ENCODE peak calls at places on chromosome 9, in six cellular contexts. One of them, this sample, is unnamed.

GRCh38 chr9:129624947-129625346 is 1.0 kb upstream of the NTMT1 start:
- DNase-seq in NCI-H460: no peak
- DNase-seq in type B pancreatic cell: no peak
- DNase-seq in AML-193: peak
- DNase-seq in HS-27A: no peak
- DNase-seq in Caki2: no peak
- DNase-seq in this sample: peak

GRCh38 chr9:133892193-133892920 is 99.8 kb downstream of the VAV2 start:
- DNase-seq in NCI-H460: no peak
- DNase-seq in type B pancreatic cell: no peak
- DNase-seq in AML-193: no peak
- DNase-seq in HS-27A: no peak
- DNase-seq in Caki2: no peak
- DNase-seq in this sample: no peak

GRCh38 chr9:79764377-79764776 is 192.6 kb downstream of the TLE4 start:
- DNase-seq in NCI-H460: no peak
- DNase-seq in type B pancreatic cell: no peak
- DNase-seq in AML-193: no peak
- DNase-seq in HS-27A: peak
- DNase-seq in Caki2: peak
- DNase-seq in this sample: no peak

GRCh38 chr9:81417299-81417675 is 272.1 kb downstream of the TLE1 start:
- DNase-seq in NCI-H460: no peak
- DNase-seq in type B pancreatic cell: no peak
- DNase-seq in AML-193: no peak
- DNase-seq in HS-27A: no peak
- DNase-seq in Caki2: no peak
- DNase-seq in this sample: no peak

GRCh38 chr9:94084314-94084713 is at the start of gene PTPDC1:
- DNase-seq in NCI-H460: peak
- DNase-seq in type B pancreatic cell: no peak
- DNase-seq in AML-193: no peak
- DNase-seq in HS-27A: no peak
- DNase-seq in Caki2: no peak
- DNase-seq in this sample: no peak

GRCh38 chr9:132486706-132487350 is 76.8 kb downstream of the CFAP77 start:
- DNase-seq in NCI-H460: no peak
- DNase-seq in type B pancreatic cell: no peak
- DNase-seq in AML-193: no peak
- DNase-seq in HS-27A: no peak
- DNase-seq in Caki2: no peak
- DNase-seq in this sample: no peak

GRCh38 chr9:84371737-84372136 is 31.2 kb upstream of the SLC28A3 start:
- DNase-seq in NCI-H460: peak
- DNase-seq in type B pancreatic cell: no peak
- DNase-seq in AML-193: peak
- DNase-seq in HS-27A: peak
- DNase-seq in Caki2: no peak
- DNase-seq in this sample: no peak

GRCh38 chr9:134405527-134405926 is 79.3 kb downstream of the RXRA start:
- DNase-seq in NCI-H460: no peak
- DNase-seq in type B pancreatic cell: no peak
- DNase-seq in AML-193: no peak
- DNase-seq in HS-27A: no peak
- DNase-seq in Caki2: no peak
- DNase-seq in this sample: peak

GRCh38 chr9:77929942-77930341 is 101.7 kb downstream of the GNAQ start:
- DNase-seq in NCI-H460: no peak
- DNase-seq in type B pancreatic cell: no peak
- DNase-seq in AML-193: no peak
- DNase-seq in HS-27A: no peak
- DNase-seq in Caki2: no peak
- DNase-seq in this sample: no peak

GRCh38 chr9:120711354-120711753 is 2.9 kb downstream of the MEGF9 start:
- DNase-seq in NCI-H460: no peak
- DNase-seq in type B pancreatic cell: no peak
- DNase-seq in AML-193: no peak
- DNase-seq in HS-27A: no peak
- DNase-seq in Caki2: no peak
- DNase-seq in this sample: no peak

GRCh38 chr9:131886839-131887238 is 147.0 kb upstream of the RAPGEF1 start:
- DNase-seq in NCI-H460: no peak
- DNase-seq in type B pancreatic cell: no peak
- DNase-seq in AML-193: no peak
- DNase-seq in HS-27A: no peak
- DNase-seq in Caki2: no peak
- DNase-seq in this sample: no peak

GRCh38 chr9:126658964-126659555 is 45.3 kb downstream of the LMX1B start:
- DNase-seq in NCI-H460: no peak
- DNase-seq in type B pancreatic cell: no peak
- DNase-seq in AML-193: no peak
- DNase-seq in HS-27A: no peak
- DNase-seq in Caki2: no peak
- DNase-seq in this sample: no peak

GRCh38 chr9:134434896-134435506 is 108.7 kb downstream of the RXRA start:
- DNase-seq in NCI-H460: no peak
- DNase-seq in type B pancreatic cell: peak
- DNase-seq in AML-193: no peak
- DNase-seq in HS-27A: peak
- DNase-seq in Caki2: peak
- DNase-seq in this sample: peak

GRCh38 chr9:110797611-110798010 is 129.0 kb downstream of the MUSK start:
- DNase-seq in NCI-H460: peak
- DNase-seq in type B pancreatic cell: no peak
- DNase-seq in AML-193: no peak
- DNase-seq in HS-27A: peak
- DNase-seq in Caki2: no peak
- DNase-seq in this sample: no peak

GRCh38 chr9:100590481-100590880 is 12.6 kb downstream of the CAVIN4 start:
- DNase-seq in NCI-H460: no peak
- DNase-seq in type B pancreatic cell: no peak
- DNase-seq in AML-193: no peak
- DNase-seq in HS-27A: no peak
- DNase-seq in Caki2: peak
- DNase-seq in this sample: no peak

GRCh38 chr9:134460904-134461303 is 134.6 kb downstream of the RXRA start:
- DNase-seq in NCI-H460: no peak
- DNase-seq in type B pancreatic cell: no peak
- DNase-seq in AML-193: no peak
- DNase-seq in HS-27A: no peak
- DNase-seq in Caki2: no peak
- DNase-seq in this sample: no peak

GRCh38 chr9:120845255-120845654 is 2.5 kb upstream of the PSMD5 start:
- DNase-seq in NCI-H460: no peak
- DNase-seq in type B pancreatic cell: no peak
- DNase-seq in AML-193: peak
- DNase-seq in HS-27A: no peak
- DNase-seq in Caki2: no peak
- DNase-seq in this sample: no peak

GRCh38 chr9:34986541-34987047 is 3.0 kb upstream of the DNAJB5 start:
- DNase-seq in NCI-H460: no peak
- DNase-seq in type B pancreatic cell: no peak
- DNase-seq in AML-193: peak
- DNase-seq in HS-27A: no peak
- DNase-seq in Caki2: no peak
- DNase-seq in this sample: peak

GRCh38 chr9:23232831-23233230 is 593.2 kb downstream of the ELAVL2 start:
- DNase-seq in NCI-H460: no peak
- DNase-seq in type B pancreatic cell: no peak
- DNase-seq in AML-193: no peak
- DNase-seq in HS-27A: no peak
- DNase-seq in Caki2: no peak
- DNase-seq in this sample: no peak

GRCh38 chr9:130309689-130310455 is 44.3 kb downstream of the HMCN2 start:
- DNase-seq in NCI-H460: no peak
- DNase-seq in type B pancreatic cell: no peak
- DNase-seq in AML-193: no peak
- DNase-seq in HS-27A: no peak
- DNase-seq in Caki2: no peak
- DNase-seq in this sample: no peak

GRCh38 chr9:36862206-36863145 is 171.6 kb downstream of the PAX5 start:
- DNase-seq in NCI-H460: peak
- DNase-seq in type B pancreatic cell: no peak
- DNase-seq in AML-193: no peak
- DNase-seq in HS-27A: no peak
- DNase-seq in Caki2: no peak
- DNase-seq in this sample: no peak

GRCh38 chr9:99350461-99350860 is 128.4 kb downstream of the SEC61B start:
- DNase-seq in NCI-H460: no peak
- DNase-seq in type B pancreatic cell: no peak
- DNase-seq in AML-193: no peak
- DNase-seq in HS-27A: no peak
- DNase-seq in Caki2: no peak
- DNase-seq in this sample: no peak

GRCh38 chr9:32431940-32432555 is 47.6 kb downstream of the ACO1 start:
- DNase-seq in NCI-H460: peak
- DNase-seq in type B pancreatic cell: no peak
- DNase-seq in AML-193: peak
- DNase-seq in HS-27A: no peak
- DNase-seq in Caki2: no peak
- DNase-seq in this sample: no peak

GRCh38 chr9:34689512-34689911 is 1.6 kb downstream of the CCL19 start:
- DNase-seq in NCI-H460: no peak
- DNase-seq in type B pancreatic cell: no peak
- DNase-seq in AML-193: no peak
- DNase-seq in HS-27A: no peak
- DNase-seq in Caki2: no peak
- DNase-seq in this sample: no peak

GRCh38 chr9:135582966-135583685 is 21.6 kb downstream of the PAEP start:
- DNase-seq in NCI-H460: no peak
- DNase-seq in type B pancreatic cell: peak
- DNase-seq in AML-193: no peak
- DNase-seq in HS-27A: no peak
- DNase-seq in Caki2: no peak
- DNase-seq in this sample: no peak

GRCh38 chr9:99177576-99178365 is 44.0 kb downstream of the ALG2 start:
- DNase-seq in NCI-H460: no peak
- DNase-seq in type B pancreatic cell: no peak
- DNase-seq in AML-193: no peak
- DNase-seq in HS-27A: no peak
- DNase-seq in Caki2: no peak
- DNase-seq in this sample: no peak

GRCh38 chr9:9341203-9341602 is 1271.6 kb downstream of the PTPRD start:
- DNase-seq in NCI-H460: no peak
- DNase-seq in type B pancreatic cell: no peak
- DNase-seq in AML-193: no peak
- DNase-seq in HS-27A: no peak
- DNase-seq in Caki2: no peak
- DNase-seq in this sample: no peak

GRCh38 chr9:132443951-132444615 is 34.1 kb downstream of the CFAP77 start:
- DNase-seq in NCI-H460: no peak
- DNase-seq in type B pancreatic cell: no peak
- DNase-seq in AML-193: no peak
- DNase-seq in HS-27A: no peak
- DNase-seq in Caki2: no peak
- DNase-seq in this sample: no peak

GRCh38 chr9:5714501-5715401 is 85.8 kb downstream of the RIC1 start:
- DNase-seq in NCI-H460: no peak
- DNase-seq in type B pancreatic cell: no peak
- DNase-seq in AML-193: no peak
- DNase-seq in HS-27A: no peak
- DNase-seq in Caki2: peak
- DNase-seq in this sample: no peak

GRCh38 chr9:3733039-3733408 is 207.2 kb upstream of the RFX3 start:
- DNase-seq in NCI-H460: no peak
- DNase-seq in type B pancreatic cell: no peak
- DNase-seq in AML-193: no peak
- DNase-seq in HS-27A: no peak
- DNase-seq in Caki2: no peak
- DNase-seq in this sample: no peak

GRCh38 chr9:127214421-127215265 is 49.9 kb upstream of the GARNL3 start:
- DNase-seq in NCI-H460: peak
- DNase-seq in type B pancreatic cell: no peak
- DNase-seq in AML-193: peak
- DNase-seq in HS-27A: no peak
- DNase-seq in Caki2: peak
- DNase-seq in this sample: no peak